ENCODE peak calls at places on chromosomes 4 and X, in five cellular contexts. S, M, E, W and B are unnamed samples.

GRCh38 chr4:95556460-95556859 is 7.7 kb upstream of the UNC5C start:
- DNase-seq in S (no peak), M (no peak), E (no peak), W (no peak), B (no peak)

GRCh38 chr4:16195209-16195608 is 31.1 kb downstream of the TAPT1 start:
- DNase-seq in S (no peak), M (no peak), E (no peak), W (no peak), B (no peak)

GRCh38 chr4:73127839-73128448 is 58.4 kb upstream of the COX18 start:
- DNase-seq in S (no peak), M (no peak), E (peak; percentile 35), W (peak; percentile 9), B (no peak)

GRCh38 chr4:19999775-20000414 is 251.8 kb upstream of the SLIT2 start:
- DNase-seq in S (no peak), M (no peak), E (no peak), W (no peak), B (no peak)

GRCh38 chr4:124179521-124180186 is 532.9 kb downstream of the ANKRD50 start:
- DNase-seq in S (no peak), M (no peak), E (no peak), W (no peak), B (no peak)

GRCh38 chr4:185811509-185812364 is at the start of gene SORBS2:
- DNase-seq in S (no peak), M (no peak), E (peak; percentile 75), W (no peak), B (no peak)

GRCh38 chrX:55057691-55058249 is 17.1 kb upstream of the PAGE2B start:
- DNase-seq in S (no peak), M (no peak), E (peak; percentile 41), W (peak; percentile 31), B (peak; percentile 12)

GRCh38 chr4:95929448-95930064 is 89.7 kb downstream of the PDHA2 start:
- DNase-seq in S (no peak), M (no peak), E (no peak), W (no peak), B (peak; percentile 0)

GRCh38 chr4:76192221-76192620 is 21.4 kb downstream of the SCARB2 start:
- DNase-seq in S (no peak), M (no peak), E (no peak), W (no peak), B (no peak)

GRCh38 chr4:41600243-41600642 is 62.3 kb downstream of the LIMCH1 start:
- DNase-seq in S (no peak), M (no peak), E (no peak), W (no peak), B (no peak)

GRCh38 chr4:79865253-79865652 is 207.8 kb downstream of the ANTXR2 start:
- DNase-seq in S (no peak), M (no peak), E (no peak), W (no peak), B (peak; percentile 69)

GRCh38 chrX:22665818-22666217 is 333.9 kb upstream of the DDX53 start:
- DNase-seq in S (no peak), M (no peak), E (no peak), W (no peak), B (no peak)

GRCh38 chrX:49876750-49877149 is 2.5 kb upstream of the USP27X start:
- DNase-seq in S (no peak), M (no peak), E (peak; percentile 57), W (peak; percentile 19), B (no peak)

GRCh38 chrX:9628779-9629493 is 136.7 kb downstream of the GPR143 start:
- DNase-seq in S (no peak), M (no peak), E (no peak), W (no peak), B (no peak)

GRCh38 chr4:20641971-20642370 is 58.3 kb upstream of the PACRGL start:
- DNase-seq in S (no peak), M (no peak), E (no peak), W (no peak), B (no peak)

GRCh38 chr4:122775987-122776836 is 43.7 kb downstream of the BBS12 start:
- DNase-seq in S (no peak), M (no peak), E (no peak), W (no peak), B (no peak)

GRCh38 chrX:123818243-123818642 is 41.6 kb upstream of the XIAP start:
- DNase-seq in S (no peak), M (no peak), E (peak; percentile 35), W (no peak), B (peak; percentile 90)

GRCh38 chr4:141124224-141124623 is 9.0 kb downstream of the RNF150 start:
- DNase-seq in S (no peak), M (no peak), E (no peak), W (no peak), B (no peak)

GRCh38 chr4:42320822-42321388 is 76.4 kb upstream of the SHISA3 start:
- DNase-seq in S (no peak), M (no peak), E (no peak), W (no peak), B (no peak)

GRCh38 chr4:41061482-41062185 is 152.7 kb downstream of the APBB2 start:
- DNase-seq in S (no peak), M (no peak), E (no peak), W (no peak), B (peak; percentile 67)

GRCh38 chrX:148664171-148664570 is 163.8 kb downstream of the AFF2 start:
- DNase-seq in S (no peak), M (no peak), E (no peak), W (no peak), B (no peak)

GRCh38 chrX:97524997-97525396 is 641.3 kb downstream of the RPA4 start:
- DNase-seq in S (no peak), M (no peak), E (no peak), W (no peak), B (no peak)

GRCh38 chr4:22190855-22191254 is 242.3 kb upstream of the KCNIP4 start:
- DNase-seq in S (no peak), M (no peak), E (peak; percentile 7), W (no peak), B (peak; percentile 66)

GRCh38 chrX:48790477-48790876 is 4.1 kb downstream of the GATA1 start:
- DNase-seq in S (no peak), M (no peak), E (no peak), W (no peak), B (no peak)
- H3K4me3 ChIP-seq in S (no peak overlapping the region), M (no peak overlapping the region), E (no peak overlapping the region), W (no peak overlapping the region), B (no peak overlapping the region)

GRCh38 chrX:1466232-1466661 is 13.5 kb upstream of the ASMTL start:
- DNase-seq in S (no peak), M (no peak), E (no peak), W (no peak), B (peak; percentile 15)

GRCh38 chrX:1465261-1466231 is 12.8 kb upstream of the ASMTL start:
- DNase-seq in S (no peak), M (no peak), E (no peak), W (no peak), B (peak; percentile 15)

GRCh38 chrX:1466971-1467561 is 14.4 kb upstream of the ASMTL start:
- DNase-seq in S (no peak), M (no peak), E (no peak), W (peak; percentile 56), B (no peak)

GRCh38 chrX:1464282-1465131 is 11.8 kb upstream of the ASMTL start:
- DNase-seq in S (no peak), M (no peak), E (no peak), W (no peak), B (no peak)

GRCh38 chrX:1468250-1468772 is 15.6 kb upstream of the ASMTL start:
- DNase-seq in S (no peak), M (no peak), E (no peak), W (peak; percentile 75), B (peak; percentile 44)
- H3K4me3 ChIP-seq in S (no peak overlapping the region), M (no peak overlapping the region), E (no peak overlapping the region), W (no peak overlapping the region), B (no peak overlapping the region)

GRCh38 chr4:89837385-89837995 is 529 bp upstream of the SNCA start:
- DNase-seq in S (peak; percentile 26), M (peak; percentile 24), E (peak; percentile 26), W (peak; percentile 17), B (peak; percentile 12)

GRCh38 chr4:89836897-89837384 is at the start of gene SNCA:
- DNase-seq in S (peak; percentile 57), M (peak; percentile 80), E (peak; percentile 74), W (peak; percentile 31), B (peak; percentile 86)

GRCh38 chr4:89834486-89835209 is 2.3 kb downstream of the SNCA start:
- DNase-seq in S (no peak), M (no peak), E (no peak), W (no peak), B (no peak)

GRCh38 chr4:89835413-89835812 is 1.5 kb downstream of the SNCA start:
- DNase-seq in S (no peak), M (no peak), E (no peak), W (no peak), B (no peak)

DNA sequence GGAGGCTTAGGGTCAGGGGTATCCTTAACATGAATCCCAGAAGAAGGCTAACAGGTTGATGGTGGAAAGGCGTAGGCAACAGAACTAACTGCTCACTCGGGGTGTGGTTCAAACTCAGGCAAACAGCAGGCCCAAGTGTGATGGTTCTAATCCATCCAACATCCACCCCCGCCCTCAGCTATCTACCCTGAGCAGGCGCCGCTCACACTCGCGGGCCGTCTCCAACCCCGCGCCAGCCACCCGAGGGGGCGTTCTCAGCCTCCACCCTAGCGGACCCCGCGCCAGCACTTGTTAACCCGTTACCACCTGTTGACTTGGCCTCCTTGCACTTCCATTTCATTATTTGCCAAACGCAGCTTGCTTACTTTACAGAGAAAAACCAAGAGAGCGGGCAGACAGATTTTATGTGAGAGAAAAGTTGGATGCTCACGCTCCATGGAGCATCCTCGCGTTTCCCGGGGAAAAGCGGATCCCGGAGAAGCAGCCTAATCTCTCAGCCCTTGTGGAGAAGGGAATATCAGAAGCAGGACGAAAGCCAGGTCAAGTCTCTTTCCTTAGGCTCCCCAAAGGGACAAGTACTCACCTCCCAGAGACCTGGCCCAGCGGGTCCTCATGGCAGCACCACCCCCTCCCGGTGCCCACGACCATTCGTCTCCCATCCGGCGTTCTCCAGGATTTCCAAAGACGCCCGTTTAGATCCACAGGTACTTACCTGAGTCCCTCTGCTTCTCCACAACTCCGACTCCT is 757 bp downstream of the SNCA start:
- DNase-seq in S (no peak), M (peak; percentile 55), E (peak; percentile 5), W (no peak), B (no peak)
- H3K4me3 ChIP-seq in S (peak overlapping the region; percentile 12), M (peak overlapping the region; percentile 79), E (peak overlapping the region; percentile 84), W (no peak overlapping the region), B (peak overlapping the region; percentile 57)

GRCh38 chrX:131795442-131796229 is 227.5 kb upstream of the STK26 start:
- DNase-seq in S (no peak), M (peak; percentile 24), E (no peak), W (no peak), B (no peak)
- H3K4me3 ChIP-seq in S (no peak overlapping the region), M (no peak overlapping the region), E (no peak overlapping the region), W (no peak overlapping the region), B (no peak overlapping the region)

DNA sequence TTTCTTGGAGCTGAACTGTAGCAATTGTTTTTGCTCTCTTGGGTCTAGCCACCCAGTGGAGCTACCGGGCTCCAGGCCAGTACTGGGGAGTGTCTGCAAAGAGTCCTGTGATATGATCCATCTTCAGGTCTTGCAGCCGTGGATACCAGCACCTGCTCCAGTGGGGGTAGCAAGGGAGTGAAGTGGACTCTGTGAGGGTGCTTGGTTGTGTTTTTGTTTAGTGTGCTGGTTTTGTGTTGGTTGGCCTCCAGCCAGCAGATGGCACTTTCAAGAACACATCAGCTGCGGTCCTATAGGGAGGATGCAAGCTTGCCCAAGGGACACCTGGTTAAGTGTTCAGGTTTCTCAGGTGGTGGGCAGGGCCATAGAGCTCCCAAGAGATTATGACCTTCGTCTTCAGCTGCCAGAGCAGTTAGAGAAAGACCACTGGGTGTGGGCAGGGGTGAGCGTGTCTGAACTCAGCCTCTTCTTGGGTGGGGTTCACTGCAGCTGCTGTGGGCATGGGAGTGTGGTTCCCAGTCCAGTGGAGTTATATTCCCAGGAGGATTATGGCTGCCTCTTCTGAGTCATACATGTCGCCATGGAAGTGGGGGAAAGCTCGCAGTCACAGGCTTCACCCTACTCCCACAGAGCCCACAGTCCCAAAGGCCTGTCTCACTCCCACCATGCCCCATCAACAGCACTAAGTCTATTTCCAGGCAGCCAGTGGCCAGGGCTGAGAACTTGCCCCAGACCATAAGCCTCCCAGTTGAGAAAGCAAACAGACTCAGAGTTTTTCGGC is 811.6 kb downstream of the GLUD2 start:
- DNase-seq in S (no peak), M (no peak), E (no peak), W (no peak), B (no peak)
- H3K4me3 ChIP-seq in S (no peak overlapping the region), M (no peak overlapping the region), E (no peak overlapping the region), W (no peak overlapping the region), B (no peak overlapping the region)